ENCODE peak calls at places on chromosomes 7 and 10, in four cellular contexts. T is stimulated activated CD4-positive, alpha-beta T cell treated with anti-CD3 and anti-CD28 coated beads, Interleukin-1b, Interleukin-23, amount 100 ng/mL, for 1 hour; O is nephron progenitor cell; D is Daoy. G is an unnamed sample.

GRCh38 chr10:106392781-106393180 is 771.7 kb downstream of the SORCS1 start:
- DNase-seq in D (no peak), T (no peak), O (no peak), G (no peak)

GRCh38 chr10:91201213-91201996 is 19.1 kb upstream of the PCGF5 start:
- DNase-seq in T (no peak), O (no peak), D (no peak), G (no peak)

GRCh38 chr10:8061274-8062211 is 7.1 kb downstream of the GATA3 start:
- DNase-seq in O (no peak), T (no peak), D (peak), G (no peak)

GRCh38 chr10:1685671-1686450 is 51.5 kb downstream of the ADARB2 start:
- DNase-seq in T (no peak), O (no peak), D (no peak), G (no peak)

GRCh38 chr7:105759670-105760548 is 116.5 kb downstream of the ATXN7L1 start:
- DNase-seq in T (no peak), D (peak), O (peak), G (peak)

GRCh38 chr7:112080974-112081373 is 125.2 kb downstream of the DOCK4 start:
- DNase-seq in D (peak), T (no peak), O (no peak), G (no peak)

GRCh38 chr10:49393757-49394156 is 2.1 kb downstream of the DRGX start:
- DNase-seq in D (no peak), O (no peak), T (no peak), G (no peak)

GRCh38 chr10:131822013-131822693 is 78.7 kb upstream of the PPP2R2D start:
- DNase-seq in O (no peak), T (no peak), D (no peak), G (no peak)

GRCh38 chr10:92240289-92241157 is 50.4 kb downstream of the CPEB3 start:
- DNase-seq in O (peak), T (no peak), D (peak), G (peak)

GRCh38 chr7:5375925-5376324 is 47.7 kb downstream of the TNRC18 start:
- DNase-seq in D (no peak), T (no peak), O (no peak), G (no peak)

GRCh38 chr10:61096056-61096455 is 152.1 kb upstream of the RHOBTB1 start:
- DNase-seq in T (no peak), O (no peak), D (no peak), G (no peak)

GRCh38 chr7:151207796-151208195 is 2.5 kb downstream of the H2BK1 start:
- DNase-seq in O (no peak), D (no peak), T (no peak), G (no peak)

GRCh38 chr7:135976312-135977019 is 693 bp downstream of the MTPN start:
- DNase-seq in D (no peak), O (no peak), T (peak), G (peak)

GRCh38 chr10:106938448-106939014 is 226.0 kb downstream of the SORCS1 start:
- DNase-seq in D (no peak), O (no peak), T (no peak), G (peak)

GRCh38 chr7:101589052-101589451 is 40.0 kb downstream of the MYL10 start:
- DNase-seq in D (no peak), T (no peak), O (no peak), G (no peak)

GRCh38 chr7:66617295-66617694 is 11.4 kb upstream of the KCTD7 start:
- DNase-seq in D (peak), O (no peak), T (no peak), G (no peak)

GRCh38 chr10:31942892-31943291 is 14.3 kb upstream of the ARHGAP12 start:
- DNase-seq in O (no peak), D (no peak), T (no peak), G (no peak)

GRCh38 chr7:157253850-157254249 is 83.0 kb upstream of the DNAJB6 start:
- DNase-seq in D (no peak), O (no peak), T (no peak), G (no peak)

GRCh38 chr7:41385996-41386395 is 316.9 kb downstream of the INHBA start:
- DNase-seq in O (no peak), T (no peak), D (peak), G (no peak)

GRCh38 chr7:84085147-84085546 is 109.4 kb downstream of the SEMA3A start:
- DNase-seq in D (peak), T (no peak), O (no peak), G (peak)

GRCh38 chr10:58868736-58869435 is 307.6 kb upstream of the PHYHIPL start:
- DNase-seq in T (no peak), O (no peak), D (peak), G (peak)

GRCh38 chr10:129417164-129417563 is 49.9 kb upstream of the MGMT start:
- DNase-seq in O (no peak), D (peak), T (no peak), G (no peak)

GRCh38 chr10:126910798-126911197 is 5.6 kb downstream of the DOCK1 start:
- DNase-seq in O (no peak), D (no peak), T (no peak), G (no peak)

GRCh38 chr10:131219955-131220489 is 91.5 kb downstream of the TCERG1L start:
- DNase-seq in O (no peak), D (no peak), T (no peak), G (no peak)